ENCODE peak calls at places on chromosomes 11 and 22, in seven cellular contexts. X is GM06990; L is effector memory CD4-positive, alpha-beta T cell; A is heart left ventricle; K is AG10803; F is mammary epithelial cell; I is thoracic aorta. N is an unnamed sample.

GRCh38 chr11:20158597-20159257 is 1.5 kb downstream of the DBX1 start:
- DNase-seq in F (peak; percentile 44), I (peak; percentile 14), L (no peak), A (peak; percentile 49), X (no peak), K (peak; percentile 53), N (peak; percentile 38)

GRCh38 chr22:27747396-27748256 is 53.9 kb downstream of the MN1 start:
- DNase-seq in K (peak; percentile 84), L (no peak), F (no peak), I (no peak), A (no peak), X (no peak), N (no peak)

GRCh38 chr11:67437082-67437821 is at the start of gene PTPRCAP:
- DNase-seq in A (peak; percentile 20), X (peak; percentile 83), L (peak; percentile 71), F (no peak), I (no peak), K (no peak), N (no peak)

GRCh38 chr22:41561788-41562187 is 978 bp downstream of the CSDC2 start:
- DNase-seq in F (no peak), I (no peak), A (peak; percentile 86), L (no peak), X (no peak), K (no peak), N (peak; percentile 71)

GRCh38 chr11:96472085-96472484 is 82.3 kb downstream of the JRKL start:
- DNase-seq in X (no peak), K (no peak), A (no peak), F (no peak), L (no peak), I (no peak), N (no peak)

GRCh38 chr11:112659185-112659584 is 302.0 kb upstream of the NCAM1 start:
- DNase-seq in K (no peak), A (no peak), I (no peak), L (no peak), F (no peak), X (no peak), N (no peak)

GRCh38 chr11:119721129-119722120 is 7.6 kb downstream of the NECTIN1 start:
- DNase-seq in A (peak; percentile 50), X (no peak), K (peak; percentile 36), I (no peak), L (no peak), F (peak; percentile 85), N (peak; percentile 56)

GRCh38 chr11:126512741-126513715 is 157.5 kb downstream of the ST3GAL4 start:
- DNase-seq in F (no peak), A (no peak), K (no peak), L (no peak), I (no peak), X (no peak), N (no peak)

GRCh38 chr11:79189604-79190003 is 251.2 kb downstream of the TENM4 start:
- DNase-seq in L (no peak), A (no peak), F (no peak), I (no peak), X (no peak), K (no peak), N (no peak)

GRCh38 chr11:107196732-107197131 is 178.5 kb upstream of the GUCY1A2 start:
- DNase-seq in A (no peak), L (no peak), K (no peak), X (no peak), I (no peak), F (no peak), N (no peak)

GRCh38 chr22:30250713-30251267 is 4.2 kb upstream of the LIF start:
- DNase-seq in K (peak; percentile 38), F (peak; percentile 90), L (no peak), X (no peak), I (no peak), A (no peak), N (no peak)

GRCh38 chr11:12914401-12914912 is 94.7 kb upstream of the RASSF10 start:
- DNase-seq in L (no peak), I (no peak), F (peak; percentile 32), X (no peak), K (peak; percentile 90), A (peak; percentile 90), N (peak; percentile 67)

GRCh38 chr22:41242396-41243117 is 1.8 kb upstream of the CHADL start:
- DNase-seq in F (no peak), K (peak; percentile 15), I (no peak), X (no peak), L (no peak), A (no peak), N (no peak)

GRCh38 chr22:25777870-25778269 is 35.9 kb downstream of the MYO18B start:
- DNase-seq in K (peak; percentile 49), L (no peak), A (no peak), I (no peak), X (no peak), F (peak; percentile 50), N (no peak)

GRCh38 chr22:38266120-38266519 is 6.7 kb downstream of the TMEM184B start:
- DNase-seq in L (no peak), A (no peak), K (no peak), I (no peak), X (no peak), F (no peak), N (no peak)

GRCh38 chr22:27690596-27690995 is 111.0 kb downstream of the MN1 start:
- DNase-seq in L (no peak), K (no peak), F (no peak), X (no peak), A (no peak), I (no peak), N (no peak)

GRCh38 chr11:130725417-130726233 is 190.7 kb downstream of the SNX19 start:
- DNase-seq in A (no peak), X (no peak), I (no peak), K (no peak), L (no peak), F (peak; percentile 58), N (no peak)

GRCh38 chr11:278001-278951 is at the start of gene NLRP6:
- DNase-seq in F (no peak), A (peak; percentile 20), X (no peak), K (no peak), L (no peak), I (no peak), N (peak; percentile 2)

GRCh38 chr11:108975641-108976071 is 310.8 kb downstream of the DDX10 start:
- DNase-seq in A (peak; percentile 79), X (no peak), L (no peak), K (no peak), I (no peak), F (no peak), N (peak; percentile 39)

GRCh38 chr11:108220721-108221346 is 1.6 kb downstream of the NPAT start:
- DNase-seq in A (no peak), I (no peak), X (no peak), K (no peak), L (no peak), F (no peak), N (no peak)

GRCh38 chr11:102669664-102670063 is 35.9 kb downstream of the MMP27 start:
- DNase-seq in K (peak; percentile 32), I (no peak), F (no peak), A (no peak), L (no peak), X (no peak), N (no peak)

GRCh38 chr11:133811850-133812685 is 33.2 kb downstream of the SPATA19 start:
- DNase-seq in K (no peak), F (no peak), L (no peak), I (no peak), X (no peak), A (no peak), N (no peak)

GRCh38 chr11:25855916-25856315 is 476.0 kb upstream of the ANO3 start:
- DNase-seq in K (no peak), F (no peak), A (no peak), X (no peak), L (no peak), I (no peak), N (no peak)

GRCh38 chr11:116590844-116591575 is 181.8 kb downstream of the BUD13 start:
- DNase-seq in K (no peak), F (no peak), I (no peak), A (no peak), X (no peak), L (no peak), N (no peak)

GRCh38 chr22:30717952-30718351 is 23.3 kb downstream of the OSBP2 start:
- DNase-seq in X (no peak), I (no peak), K (no peak), F (no peak), L (no peak), A (no peak), N (no peak)

GRCh38 chr22:29842740-29843139 is 4.7 kb upstream of the ASCC2 start:
- DNase-seq in K (peak; percentile 92), A (no peak), L (no peak), X (no peak), I (no peak), F (peak; percentile 90), N (no peak)

GRCh38 chr22:48089601-48090331 is 1327.3 kb downstream of the TBC1D22A start:
- DNase-seq in X (no peak), A (peak; percentile 39), F (no peak), L (no peak), I (no peak), K (peak; percentile 28), N (peak; percentile 53)
- H3K4me3 ChIP-seq in X (no peak overlapping the region), A (peak overlapping the region; percentile 40), F (no peak overlapping the region), L (no peak overlapping the region), I (peak overlapping the region; percentile 37), K (no peak overlapping the region), N (peak overlapping the region; percentile 16)

GRCh38 chr11:44963071-44963575 is 12.4 kb upstream of the TP53I11 start:
- DNase-seq in F (no peak), X (no peak), I (no peak), K (no peak), L (no peak), A (no peak), N (no peak)

GRCh38 chr11:44963948-44964347 is 13.3 kb upstream of the TP53I11 start:
- DNase-seq in I (no peak), L (no peak), X (no peak), K (no peak), A (no peak), F (no peak), N (no peak)

GRCh38 chr11:44961894-44962293 is 11.2 kb upstream of the TP53I11 start:
- DNase-seq in L (no peak), K (no peak), X (no peak), F (no peak), A (no peak), I (no peak), N (no peak)

GRCh38 chr11:44960200-44960845 is 9.6 kb upstream of the TP53I11 start:
- DNase-seq in A (no peak), F (no peak), K (no peak), X (no peak), I (no peak), L (no peak), N (no peak)

GRCh38 chr11:44962464-44962863 is 11.8 kb upstream of the TP53I11 start:
- DNase-seq in I (no peak), K (no peak), F (no peak), L (no peak), A (no peak), X (no peak), N (no peak)
- H3K4me3 ChIP-seq in I (no peak overlapping the region), K (no peak overlapping the region), F (no peak overlapping the region), L (no peak overlapping the region), A (no peak overlapping the region), X (no peak overlapping the region), N (no peak overlapping the region)

GRCh38 chr22:23911318-23911980 is 17.3 kb downstream of the MIF start:
- DNase-seq in I (no peak), K (no peak), F (no peak), A (no peak), L (no peak), X (no peak), N (no peak)
- H3K4me3 ChIP-seq in I (no peak overlapping the region), K (no peak overlapping the region), F (no peak overlapping the region), A (no peak overlapping the region), L (no peak overlapping the region), X (no peak overlapping the region), N (no peak overlapping the region)

GRCh38 chr11:121426476-121427454 is 25.3 kb upstream of the SORL1 start:
- DNase-seq in K (no peak), A (peak; percentile 49), L (peak; percentile 12), F (no peak), X (peak; percentile 82), I (no peak), N (peak; percentile 30)
- H3K4me3 ChIP-seq in K (no peak overlapping the region), A (peak overlapping the region; percentile 44), L (peak overlapping the region; percentile 43), F (peak overlapping the region; percentile 14), X (peak overlapping the region; percentile 51), I (peak overlapping the region; percentile 67), N (peak overlapping the region; percentile 37)

N was measured in heart right ventricle.